ENCODE peak calls at places on chromosomes 6 and 20, in ten cellular contexts. P is iPS DF 6.9, X is fibroblast of lung, I is Caco-2, A is H7, C is heart left ventricle, K is pancreas, Z is Peyer's patch, D is Karpas-422, E is GM23338. U is an unnamed sample. For H3K36me3, the result is how much of the 10 kb centered on the place peaks cover.

GRCh38 chr6:148842631-148843030 is 95.8 kb downstream of the UST start:
- DNase-seq in A (no peak), E (no peak), K (no peak), C (no peak), P (no peak), Z (no peak), X (no peak), D (no peak), I (no peak), U (no peak)

GRCh38 chr20:53570446-53571276 is 23.0 kb downstream of the ZNF217 start:
- DNase-seq in I (no peak), D (no peak), K (peak), C (no peak), Z (peak), X (peak), E (no peak), A (no peak), P (no peak), U (no peak)

GRCh38 chr6:80217799-80218198 is 111.3 kb downstream of the BCKDHB start:
- DNase-seq in A (no peak), X (no peak), P (no peak), Z (no peak), D (no peak), C (no peak), I (no peak), K (no peak), E (no peak), U (no peak)

GRCh38 chr6:16276991-16277981 is 38.9 kb downstream of the GMPR start:
- DNase-seq in Z (peak), A (peak), D (peak), K (no peak), P (peak), I (peak), C (peak), X (peak), E (peak), U (peak)

GRCh38 chr6:44132476-44132875 is 5.1 kb downstream of the TMEM63B start:
- DNase-seq in X (no peak), A (no peak), K (no peak), Z (peak), P (no peak), C (no peak), D (no peak), I (no peak), E (no peak), U (no peak)

GRCh38 chr20:63737940-63738686 is 1.5 kb upstream of the SLC2A4RG start:
- DNase-seq in P (no peak), K (peak), E (peak), C (no peak), X (no peak), Z (peak), D (no peak), A (peak), I (peak), U (no peak)

GRCh38 chr6:84774174-84775158 is 10.1 kb upstream of the TBX18 start:
- DNase-seq in E (peak), Z (no peak), P (no peak), X (no peak), C (peak), K (peak), I (peak), D (no peak), A (peak), U (peak)

GRCh38 chr6:43943781-43944250 is 173.8 kb downstream of the VEGFA start:
- DNase-seq in I (no peak), K (no peak), X (peak), C (no peak), E (no peak), P (no peak), A (no peak), D (no peak), Z (peak), U (no peak)

GRCh38 chr20:61205769-61206168 is 46.3 kb upstream of the CDH4 start:
- DNase-seq in Z (no peak), A (no peak), D (no peak), E (no peak), X (no peak), C (no peak), I (no peak), P (no peak), K (no peak), U (no peak)

GRCh38 chr6:111668410-111668809 is 62.7 kb upstream of the TRAF3IP2 start:
- DNase-seq in Z (no peak), P (no peak), A (peak), K (no peak), C (no peak), X (no peak), I (peak), E (peak), D (no peak), U (no peak)

GRCh38 chr20:19793716-19794115 is 35.7 kb downstream of the RIN2 start:
- DNase-seq in A (no peak), D (no peak), K (no peak), E (no peak), C (no peak), P (no peak), I (no peak), X (peak), Z (no peak), U (no peak)

GRCh38 chr6:109236140-109237081 is 141.1 kb downstream of the CEP57L1 start:
- DNase-seq in X (no peak), Z (peak), P (peak), D (peak), E (peak), K (peak), I (peak), A (peak), C (no peak), U (no peak)

GRCh38 chr6:25369043-25369442 is 89.9 kb downstream of the CARMIL1 start:
- DNase-seq in P (no peak), C (peak), K (peak), Z (no peak), X (peak), A (no peak), I (no peak), E (no peak), D (no peak), U (no peak)

GRCh38 chr6:158730175-158730907 is 80.5 kb downstream of the SYTL3 start:
- DNase-seq in A (no peak), E (peak), X (no peak), Z (no peak), C (no peak), I (no peak), D (no peak), P (no peak), K (no peak), U (no peak)

GRCh38 chr20:62301773-62302340 is 940 bp upstream of the ADRM1 start:
- DNase-seq in P (peak), D (peak), X (peak), A (peak), I (peak), K (peak), C (peak), E (peak), Z (peak), U (peak)
- H3K36me3 ChIP-seq in P (under half), D (under half), X (under half), A (under half), I (under half), K (under half), C (under half), E (under half), Z (under half), U (under half)

DNA sequence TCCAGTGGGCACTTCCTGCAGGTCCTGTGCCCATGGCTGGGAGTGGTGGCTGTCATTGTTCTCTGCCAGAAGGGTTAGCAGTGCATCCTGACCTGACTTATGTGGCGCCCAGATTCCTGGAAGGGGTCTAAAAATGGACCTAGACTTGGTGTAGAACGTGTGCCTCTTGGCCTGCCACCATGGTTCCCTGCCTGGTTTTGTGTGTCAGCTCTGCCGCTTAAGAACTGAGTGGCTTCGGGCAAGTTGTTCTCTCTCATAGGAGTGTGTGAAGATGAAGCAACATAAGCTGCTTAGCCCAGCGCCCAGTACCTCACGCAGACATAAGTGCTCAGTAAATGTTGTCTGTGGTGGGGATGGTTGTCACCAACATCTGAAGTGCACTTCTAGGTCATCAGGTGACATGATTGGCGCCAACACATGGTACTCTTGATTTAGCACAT is 52.1 kb downstream of the PTPN1 start:
- DNase-seq in K (no peak), D (no peak), Z (no peak), E (no peak), A (no peak), C (no peak), P (no peak), I (no peak), X (no peak), U (peak)
- H3K36me3 ChIP-seq in K (under half), D (under half), Z (under half), E (under half), A (under half), C (half or more), P (under half), I (under half), X (under half), U (under half)

GRCh38 chr20:47734870-47735269 is 50.4 kb downstream of the SULF2 start:
- DNase-seq in C (no peak), A (no peak), D (no peak), P (no peak), X (no peak), E (no peak), I (no peak), Z (no peak), K (no peak), U (no peak)

GRCh38 chr20:47736570-47737152 is 48.6 kb downstream of the SULF2 start:
- DNase-seq in C (no peak), E (no peak), X (no peak), K (no peak), Z (no peak), D (no peak), A (no peak), P (no peak), I (no peak), U (no peak)

GRCh38 chr20:47730744-47731143 is 54.5 kb downstream of the SULF2 start:
- DNase-seq in D (peak), Z (no peak), A (no peak), K (no peak), C (no peak), I (no peak), P (no peak), E (no peak), X (no peak), U (no peak)

GRCh38 chr20:47735412-47736400 is 49.6 kb downstream of the SULF2 start:
- DNase-seq in X (no peak), Z (peak), D (no peak), E (no peak), I (no peak), P (no peak), C (peak), K (no peak), A (no peak), U (peak)

GRCh38 chr20:47733892-47734291 is 51.4 kb downstream of the SULF2 start:
- DNase-seq in D (no peak), A (no peak), K (no peak), P (no peak), Z (no peak), E (no peak), I (no peak), C (no peak), X (no peak), U (no peak)
- H3K36me3 ChIP-seq in D (under half), A (under half), K (under half), P (under half), Z (under half), E (under half), I (under half), C (under half), X (under half), U (under half)

DNA sequence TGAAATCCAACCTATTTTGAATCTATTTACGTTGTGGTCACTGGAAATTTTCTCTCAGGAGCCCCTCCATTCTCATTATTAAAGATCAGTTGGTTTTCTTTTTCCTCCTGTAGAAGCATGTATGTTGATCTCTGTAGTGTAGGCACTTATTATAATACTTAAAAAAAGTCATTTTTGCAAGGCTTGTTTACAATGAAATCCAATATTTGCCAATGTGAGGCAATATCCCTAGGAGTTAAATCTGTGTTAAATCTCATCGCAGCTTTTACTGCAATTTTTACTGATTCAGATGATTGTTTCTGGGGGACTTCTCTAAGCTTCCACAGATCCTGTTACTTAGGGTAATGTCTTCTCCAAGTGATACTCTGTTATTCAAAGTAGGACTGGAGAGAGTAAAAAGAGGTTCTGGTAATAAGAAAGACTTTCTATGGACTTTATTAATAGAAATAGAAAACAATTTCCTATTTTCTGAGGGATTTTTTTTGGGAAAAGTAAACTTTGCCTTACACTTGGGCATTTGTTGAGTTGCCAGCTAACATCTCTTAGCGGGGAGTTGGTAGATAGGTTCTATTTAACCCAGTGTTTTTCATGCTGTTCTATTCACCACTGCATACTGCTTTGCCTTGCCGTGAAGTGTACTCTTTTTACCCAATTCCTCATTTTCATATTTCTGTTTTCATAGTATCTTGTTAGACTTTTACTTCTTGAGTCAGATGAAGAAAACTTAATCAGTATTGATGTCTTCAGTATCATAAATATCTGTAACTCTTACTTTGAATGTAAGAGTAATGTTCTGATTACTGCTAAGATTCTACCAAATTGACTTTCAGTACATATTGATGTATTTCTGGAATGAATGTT is 48.6 kb downstream of the CDKAL1 start:
- DNase-seq in Z (no peak), P (no peak), A (no peak), C (no peak), D (no peak), I (no peak), K (no peak), X (no peak), E (no peak), U (no peak)
- H3K36me3 ChIP-seq in Z (under half), P (under half), A (under half), C (under half), D (under half), I (under half), K (under half), X (under half), E (under half), U (under half)

DNA sequence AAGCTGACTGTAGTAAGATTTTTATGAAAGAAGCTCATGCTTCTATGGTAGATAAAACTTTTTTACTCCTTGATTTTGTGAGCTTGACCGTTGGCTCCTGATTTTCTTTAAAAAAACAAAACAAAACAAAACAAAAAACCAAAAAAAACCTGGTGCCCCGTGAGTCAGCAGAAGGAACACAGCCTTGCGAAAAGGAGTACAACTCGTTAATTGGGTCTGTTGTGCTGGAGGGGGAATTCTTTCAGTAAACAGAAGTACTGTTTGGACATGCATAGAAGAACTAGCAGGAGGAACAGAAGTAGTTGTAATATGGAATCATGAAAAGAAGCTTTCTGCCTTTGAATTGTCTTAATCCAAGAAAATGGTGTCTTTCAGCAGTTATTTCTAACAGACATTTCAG is 67.3 kb downstream of the RTN4IP1 start:
- DNase-seq in D (no peak), X (no peak), C (no peak), Z (no peak), I (no peak), A (no peak), K (no peak), E (no peak), P (no peak), U (no peak)
- H3K36me3 ChIP-seq in D (half or more), X (under half), C (under half), Z (under half), I (under half), A (under half), K (under half), E (under half), P (under half), U (under half)

DNA sequence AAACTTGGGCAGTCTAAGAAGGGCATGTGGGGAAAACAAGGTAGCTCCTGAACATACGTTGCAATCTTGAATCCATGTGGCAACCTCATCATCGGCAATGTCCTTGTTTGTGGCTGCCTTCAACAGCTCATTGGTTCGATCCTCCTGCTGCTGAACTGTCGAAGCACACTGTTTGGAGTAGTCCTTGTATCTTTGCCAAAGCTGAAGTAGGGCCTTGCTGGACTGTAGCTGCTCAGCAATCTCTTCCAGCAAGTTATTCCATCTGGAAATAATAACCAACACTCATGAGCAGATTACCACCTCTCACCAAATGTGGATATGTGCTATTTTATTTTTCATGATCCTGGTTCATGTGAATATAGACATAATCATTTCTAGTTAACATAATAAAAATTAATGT is 413.3 kb downstream of the ESR1 start:
- DNase-seq in K (no peak), D (no peak), A (no peak), Z (no peak), X (no peak), P (no peak), I (no peak), C (peak), E (no peak), U (no peak)
- H3K36me3 ChIP-seq in K (under half), D (half or more), A (under half), Z (half or more), X (under half), P (under half), I (under half), C (half or more), E (under half), U (half or more)